ENCODE peak calls at places on chromosome 7, in six cellular contexts. A is body of pancreas, E is spleen, X is A673, B is psoas muscle, W is uterus. C is an unnamed sample. For H3K27me3, the result is how much of the 10 kb centered on the place peaks cover.

GRCh38 chr7:67489881-67490280 is 493.2 kb downstream of the TYW1 start:
- DNase-seq in X (no peak), W (no peak), A (no peak), B (no peak), E (no peak), C (no peak)

GRCh38 chr7:84729284-84729683 is 457.6 kb downstream of the SEMA3D start:
- DNase-seq in X (no peak), W (no peak), A (no peak), E (no peak), B (no peak), C (no peak)

GRCh38 chr7:120979765-120980499 is 8.6 kb upstream of the CPED1 start:
- DNase-seq in W (no peak), E (no peak), B (no peak), X (no peak), A (no peak), C (no peak)

GRCh38 chr7:71173955-71174354 is 42.0 kb downstream of the GALNT17 start:
- DNase-seq in A (peak), E (no peak), X (no peak), B (no peak), W (peak), C (no peak)

GRCh38 chr7:99253369-99253768 is 19.3 kb upstream of the MYH16 start:
- DNase-seq in X (no peak), W (no peak), E (no peak), B (no peak), A (no peak), C (no peak)

GRCh38 chr7:133668296-133669060 is 415.6 kb downstream of the EXOC4 start:
- DNase-seq in E (no peak), B (no peak), A (no peak), X (no peak), W (no peak), C (no peak)

GRCh38 chr7:105452085-105452484 is 63.4 kb upstream of the SRPK2 start:
- DNase-seq in B (no peak), E (no peak), A (no peak), W (no peak), X (peak), C (no peak)

GRCh38 chr7:90599892-90600555 is 3.9 kb downstream of the CDK14 start:
- DNase-seq in X (peak), E (no peak), B (no peak), A (no peak), W (no peak), C (no peak)

GRCh38 chr7:87628780-87629569 is 777 bp downstream of the RUNDC3B start:
- DNase-seq in W (peak), E (peak), B (peak), A (peak), X (peak), C (peak)

GRCh38 chr7:26091933-26092332 is 60.1 kb upstream of the NFE2L3 start:
- DNase-seq in B (no peak), A (no peak), W (no peak), E (no peak), X (peak), C (no peak)

GRCh38 chr7:2520808-2521146 is 1.2 kb downstream of the LFNG start:
- DNase-seq in A (no peak), X (peak), B (no peak), E (no peak), W (no peak), C (no peak)
- H3K27me3 ChIP-seq in A (under half), X (under half), B (under half), E (under half), W (under half), C (under half)

GRCh38 chr7:92159-92767 is 100.1 kb upstream of the FAM20C start:
- DNase-seq in W (no peak), B (no peak), E (no peak), X (peak), A (no peak), C (peak)

GRCh38 chr7:94251-94801 is 98.0 kb upstream of the FAM20C start:
- DNase-seq in X (no peak), B (no peak), A (no peak), W (no peak), E (no peak), C (no peak)

GRCh38 chr7:95180-95862 is 97.0 kb upstream of the FAM20C start:
- DNase-seq in B (no peak), E (no peak), X (no peak), W (no peak), A (no peak), C (no peak)

GRCh38 chr7:91396-92158 is 100.8 kb upstream of the FAM20C start:
- DNase-seq in A (no peak), B (no peak), W (no peak), X (no peak), E (no peak), C (no peak)

DNA sequence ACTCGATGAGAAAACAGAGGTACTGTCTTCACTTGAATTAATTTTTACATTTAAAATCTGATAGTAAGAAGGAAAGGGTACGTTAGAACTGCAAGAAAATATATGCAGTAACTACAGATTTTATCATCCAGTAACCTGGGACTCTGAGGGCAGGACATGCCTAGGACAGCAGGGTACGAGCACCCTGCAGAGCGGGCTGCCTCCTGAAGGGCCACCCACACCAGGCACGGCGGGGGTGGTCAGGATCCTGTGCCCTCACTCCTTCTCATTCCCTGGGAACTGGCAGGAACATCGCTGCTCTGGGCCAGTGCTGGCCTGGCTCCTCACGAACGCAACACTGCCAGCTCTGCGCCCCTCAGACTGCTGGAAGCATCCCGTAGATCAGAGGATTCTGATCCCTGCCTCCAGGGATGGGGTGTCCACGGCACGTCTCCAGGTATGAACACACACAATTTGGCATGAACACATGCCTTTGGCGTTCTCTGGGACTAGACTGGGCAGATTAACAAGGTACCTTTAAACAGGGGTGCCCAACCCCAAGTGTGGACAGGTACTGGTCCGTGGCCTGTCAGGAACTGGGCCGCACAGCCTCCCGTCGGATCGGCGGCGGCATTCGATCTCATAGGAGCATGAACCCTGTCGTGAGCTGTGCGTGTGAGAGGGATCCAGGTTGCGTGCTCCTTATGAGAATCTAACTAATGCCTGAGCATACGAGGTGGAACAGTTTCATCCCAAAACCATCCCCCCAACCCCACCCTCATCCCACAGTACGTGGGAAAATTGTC is 99.3 kb upstream of the FAM20C start:
- DNase-seq in W (no peak), X (no peak), E (no peak), B (no peak), A (no peak), C (no peak)
- H3K27me3 ChIP-seq in W (under half), X (under half), E (under half), B (under half), A (under half), C (under half)

GRCh38 chr7:139886206-139886605 is 57.1 kb downstream of the TBXAS1 start:
- DNase-seq in B (no peak), W (no peak), A (no peak), X (no peak), E (no peak), C (no peak)
- H3K27me3 ChIP-seq in B (under half), W (under half), A (under half), X (under half), E (under half), C (under half)

GRCh38 chr7:134890246-134891240 is 95.8 kb upstream of the AGBL3 start:
- DNase-seq in X (no peak), A (peak), E (no peak), W (peak), B (no peak), C (no peak)
- H3K27me3 ChIP-seq in X (under half), A (under half), E (under half), W (under half), B (under half), C (under half)

GRCh38 chr7:150968698-150969482 is 9.2 kb downstream of the KCNH2 start:
- DNase-seq in X (no peak), A (no peak), B (no peak), W (no peak), E (no peak), C (no peak)

GRCh38 chr7:150967332-150967731 is 10.8 kb downstream of the KCNH2 start:
- DNase-seq in B (no peak), A (no peak), W (no peak), E (no peak), X (no peak), C (no peak)

GRCh38 chr7:150966002-150966401 is 12.1 kb downstream of the KCNH2 start:
- DNase-seq in X (no peak), A (no peak), W (no peak), E (no peak), B (no peak), C (peak)

GRCh38 chr7:150969483-150969874 is 8.6 kb downstream of the KCNH2 start:
- DNase-seq in E (no peak), A (no peak), X (no peak), W (no peak), B (no peak), C (no peak)

DNA sequence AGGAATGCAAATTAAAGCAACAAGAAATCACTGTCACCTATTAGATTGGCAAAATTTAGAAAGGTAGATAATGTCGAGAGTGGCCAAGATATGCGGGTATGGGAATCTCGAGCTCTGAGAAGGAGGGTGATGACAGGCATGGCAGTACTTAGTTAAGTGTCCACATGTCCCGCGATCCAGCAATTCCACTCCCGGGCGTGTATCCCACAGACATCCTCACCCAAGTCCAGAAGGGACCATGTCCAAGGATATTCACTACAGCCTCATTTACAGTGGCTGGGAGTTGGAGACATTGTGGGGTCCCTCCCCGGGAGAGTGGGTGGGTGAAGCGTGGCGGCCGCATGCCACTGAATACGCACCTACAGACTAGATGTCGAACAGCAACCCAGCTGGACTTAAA is 10.1 kb downstream of the KCNH2 start:
- DNase-seq in W (no peak), X (no peak), E (no peak), A (no peak), B (no peak), C (no peak)
- H3K27me3 ChIP-seq in W (under half), X (under half), E (under half), A (under half), B (under half), C (under half)

GRCh38 chr7:151189038-151189437 is 2.0 kb upstream of the ASB10 start:
- DNase-seq in X (no peak), B (no peak), A (no peak), E (no peak), W (no peak), C (no peak)
- H3K27me3 ChIP-seq in X (under half), B (under half), A (under half), E (under half), W (under half), C (under half)

GRCh38 chr7:149252378-149252777 is 9.6 kb upstream of the ZNF783 start:
- DNase-seq in E (no peak), A (no peak), X (no peak), B (no peak), W (no peak), C (no peak)
- H3K27me3 ChIP-seq in E (under half), A (under half), X (under half), B (under half), W (under half), C (under half)

GRCh38 chr7:96993453-96993865 is 11.9 kb upstream of the DLX6 start:
- DNase-seq in X (no peak), W (no peak), E (no peak), A (no peak), B (no peak), C (no peak)
- H3K27me3 ChIP-seq in X (under half), W (half or more), E (half or more), A (under half), B (half or more), C (under half)

C was measured in WERI-Rb-1.